ENCODE peak calls at places on chromosomes 2 and 18, in seven cellular contexts. P, C, T, Y, X, E and I are unnamed samples.

GRCh38 chr2:181806039-181806392 is 85.5 kb upstream of the ITPRID2 start:
- DNase-seq in P (no peak), C (no peak), T (no peak), Y (no peak), X (no peak), E (no peak), I (no peak)

GRCh38 chr2:108382196-108382595 is 4.4 kb downstream of the SULT1C4 start:
- DNase-seq in P (no peak), C (no peak), T (no peak), Y (no peak), X (no peak), E (no peak), I (no peak)

GRCh38 chr2:223669453-223670225 is 67.5 kb upstream of the SCG2 start:
- DNase-seq in P (no peak), C (no peak), T (peak), Y (no peak), X (no peak), E (peak), I (peak)

GRCh38 chr2:174535757-174536703 is 49.2 kb upstream of the GPR155 start:
- DNase-seq in P (no peak), C (peak), T (no peak), Y (no peak), X (peak), E (no peak), I (no peak)

GRCh38 chr2:105796131-105796638 is 51.5 kb downstream of the NCK2 start:
- DNase-seq in P (peak), C (no peak), T (no peak), Y (no peak), X (no peak), E (no peak), I (peak)

GRCh38 chr2:164515030-164515429 is 106.3 kb downstream of the GRB14 start:
- DNase-seq in P (no peak), C (no peak), T (no peak), Y (no peak), X (peak), E (no peak), I (no peak)

GRCh38 chr2:64212801-64213321 is 68.6 kb upstream of the PELI1 start:
- DNase-seq in P (no peak), C (no peak), T (peak), Y (no peak), X (no peak), E (peak), I (peak)

GRCh38 chr2:150532883-150533282 is 45.4 kb upstream of the RND3 start:
- DNase-seq in P (no peak), C (no peak), T (peak), Y (no peak), X (no peak), E (no peak), I (no peak)

GRCh38 chr2:219246559-219246958 is 1.3 kb downstream of the STK16 start:
- DNase-seq in P (no peak), C (no peak), T (no peak), Y (no peak), X (no peak), E (no peak), I (no peak)

GRCh38 chr2:143252138-143252907 is 123.1 kb downstream of the ARHGAP15 start:
- DNase-seq in P (no peak), C (no peak), T (no peak), Y (no peak), X (no peak), E (no peak), I (no peak)

GRCh38 chr2:239266779-239267410 is 133.9 kb downstream of the HDAC4 start:
- DNase-seq in P (no peak), C (no peak), T (no peak), Y (no peak), X (no peak), E (no peak), I (no peak)

GRCh38 chr2:41886145-41886664 is 161.6 kb upstream of the PKDCC start:
- DNase-seq in P (no peak), C (no peak), T (no peak), Y (no peak), X (no peak), E (no peak), I (no peak)

GRCh38 chr2:110125292-110125691 is 9.7 kb upstream of the MALL start:
- DNase-seq in P (no peak), C (no peak), T (peak), Y (no peak), X (no peak), E (peak), I (peak)

GRCh38 chr18:4125939-4126250 is 329.2 kb downstream of the DLGAP1 start:
- DNase-seq in P (no peak), C (no peak), T (no peak), Y (no peak), X (no peak), E (no peak), I (no peak)

GRCh38 chr2:101826716-101827115 is 129.2 kb downstream of the MAP4K4 start:
- DNase-seq in P (no peak), C (no peak), T (no peak), Y (no peak), X (no peak), E (no peak), I (no peak)

GRCh38 chr2:68709421-68709911 is 25.1 kb upstream of the ARHGAP25 start:
- DNase-seq in P (no peak), C (no peak), T (peak), Y (no peak), X (peak), E (peak), I (peak)

GRCh38 chr18:41021089-41021488 is 933.9 kb upstream of the PIK3C3 start:
- DNase-seq in P (no peak), C (no peak), T (no peak), Y (no peak), X (no peak), E (no peak), I (no peak)

GRCh38 chr2:216139884-216140283 is 30.7 kb downstream of the XRCC5 start:
- DNase-seq in P (peak), C (no peak), T (no peak), Y (no peak), X (no peak), E (no peak), I (no peak)

GRCh38 chr2:136117909-136118818 is at the start of gene CXCR4:
- DNase-seq in P (peak), C (peak), T (no peak), Y (peak), X (peak), E (peak), I (peak)

GRCh38 chr18:70450658-70451253 is 161.9 kb downstream of the SOCS6 start:
- DNase-seq in P (no peak), C (no peak), T (no peak), Y (no peak), X (no peak), E (peak), I (peak)

GRCh38 chr2:156565066-156565710 is 129.0 kb downstream of the GPD2 start:
- DNase-seq in P (no peak), C (no peak), T (peak), Y (no peak), X (no peak), E (peak), I (peak)

GRCh38 chr2:174844295-174844708 is 80.0 kb upstream of the CHRNA1 start:
- DNase-seq in P (no peak), C (no peak), T (no peak), Y (no peak), X (peak), E (no peak), I (no peak)

GRCh38 chr2:145548479-145548878 is 1028.6 kb upstream of the ZEB2 start:
- DNase-seq in P (no peak), C (no peak), T (no peak), Y (no peak), X (no peak), E (no peak), I (no peak)

GRCh38 chr2:172674034-172674967 is 61.3 kb upstream of the RAPGEF4 start:
- DNase-seq in P (no peak), C (peak), T (peak), Y (peak), X (no peak), E (peak), I (peak)

GRCh38 chr18:50614838-50615237 is 55.0 kb downstream of the MAPK4 start:
- DNase-seq in P (no peak), C (no peak), T (peak), Y (peak), X (no peak), E (no peak), I (no peak)